ENCODE peak calls at places on chromosomes 2 and 18, in six cellular contexts. P, L, D, O, U and B are unnamed samples.

GRCh38 chr2:225998653-225999052 is 599.1 kb downstream of the NYAP2 start:
- DNase-seq in P (no peak), L (peak), D (no peak), O (no peak), U (no peak), B (no peak)

GRCh38 chr2:220228310-220229006 is 601.0 kb downstream of the SLC4A3 start:
- DNase-seq in P (no peak), L (peak), D (peak), O (no peak), U (peak), B (no peak)

GRCh38 chr2:100104718-100105677 is 37.4 kb downstream of the AFF3 start:
- DNase-seq in P (peak), L (no peak), D (no peak), O (no peak), U (no peak), B (no peak)

GRCh38 chr2:84388133-84388532 is 70.9 kb downstream of the SUCLG1 start:
- DNase-seq in P (no peak), L (peak), D (no peak), O (no peak), U (no peak), B (no peak)

GRCh38 chr2:21787931-21788330 is 664.2 kb downstream of the TDRD15 start:
- DNase-seq in P (no peak), L (no peak), D (no peak), O (no peak), U (no peak), B (no peak)

GRCh38 chr2:10884530-10885478 is 26.9 kb upstream of the KCNF1 start:
- DNase-seq in P (no peak), L (no peak), D (no peak), O (no peak), U (no peak), B (no peak)

GRCh38 chr2:43126817-43127207 is 99.6 kb downstream of the ZFP36L2 start:
- DNase-seq in P (no peak), L (no peak), D (no peak), O (no peak), U (no peak), B (no peak)

GRCh38 chr2:12071343-12071742 is 324.9 kb downstream of the LPIN1 start:
- DNase-seq in P (no peak), L (no peak), D (no peak), O (no peak), U (no peak), B (no peak)

GRCh38 chr2:144890828-144891227 is 370.9 kb upstream of the ZEB2 start:
- DNase-seq in P (no peak), L (peak), D (no peak), O (no peak), U (peak), B (no peak)

GRCh38 chr18:7174359-7175107 is 56.4 kb upstream of the LRRC30 start:
- DNase-seq in P (no peak), L (no peak), D (peak), O (no peak), U (no peak), B (peak)

GRCh38 chr2:16525265-16525887 is 140.3 kb downstream of the CYRIA start:
- DNase-seq in P (no peak), L (no peak), D (no peak), O (no peak), U (peak), B (no peak)

GRCh38 chr2:25587361-25587760 is 86.0 kb downstream of the DTNB start:
- DNase-seq in P (no peak), L (peak), D (peak), O (no peak), U (peak), B (no peak)

GRCh38 chr2:227848586-227848985 is 22.8 kb upstream of the DAW1 start:
- DNase-seq in P (no peak), L (no peak), D (no peak), O (no peak), U (peak), B (peak)

GRCh38 chr18:55839350-55839749 is 251.4 kb upstream of the TCF4 start:
- DNase-seq in P (no peak), L (peak), D (no peak), O (no peak), U (no peak), B (no peak)

GRCh38 chr2:39435974-39436591 is 1.0 kb downstream of the MAP4K3 start:
- DNase-seq in P (no peak), L (peak), D (peak), O (no peak), U (no peak), B (no peak)

GRCh38 chr2:204008352-204008751 is 71.8 kb downstream of the ICOS start:
- DNase-seq in P (no peak), L (no peak), D (no peak), O (no peak), U (no peak), B (no peak)

GRCh38 chr2:215950009-215950408 is 63.3 kb downstream of the MREG start:
- DNase-seq in P (no peak), L (peak), D (no peak), O (no peak), U (peak), B (no peak)

GRCh38 chr2:33412920-33413319 is 63.5 kb upstream of the RASGRP3 start:
- DNase-seq in P (no peak), L (peak), D (no peak), O (no peak), U (no peak), B (no peak)

GRCh38 chr18:62631173-62631572 is 84.2 kb upstream of the PHLPP1 start:
- DNase-seq in P (no peak), L (no peak), D (no peak), O (no peak), U (no peak), B (no peak)

GRCh38 chr2:767440-767839 is 90.2 kb upstream of the TMEM18 start:
- DNase-seq in P (no peak), L (no peak), D (no peak), O (no peak), U (no peak), B (no peak)

GRCh38 chr18:48889115-48889941 is 61.4 kb downstream of the SMAD7 start:
- DNase-seq in P (peak), L (no peak), D (peak), O (no peak), U (no peak), B (no peak)

GRCh38 chr18:45839415-45840395 is 14.2 kb downstream of the SIGLEC15 start:
- DNase-seq in P (no peak), L (peak), D (peak), O (no peak), U (peak), B (peak)

GRCh38 chr2:207674266-207674774 is 37.1 kb upstream of the CCNYL1 start:
- DNase-seq in P (no peak), L (no peak), D (no peak), O (no peak), U (no peak), B (no peak)

GRCh38 chr2:24164416-24164973 is 10.4 kb upstream of the FAM228A start:
- DNase-seq in P (no peak), L (no peak), D (peak), O (no peak), U (peak), B (no peak)

GRCh38 chr2:60294901-60295590 is 258.4 kb downstream of the BCL11A start:
- DNase-seq in P (no peak), L (no peak), D (no peak), O (no peak), U (no peak), B (no peak)

GRCh38 chr2:160472839-160473251 is 20.8 kb downstream of the RBMS1 start:
- DNase-seq in P (no peak), L (peak), D (no peak), O (no peak), U (no peak), B (no peak)

GRCh38 chr18:49161627-49162026 is 210.9 kb upstream of the SMAD7 start:
- DNase-seq in P (no peak), L (peak), D (no peak), O (no peak), U (no peak), B (no peak)

GRCh38 chr2:113734187-113734586 is 22.3 kb downstream of the SLC35F5 start:
- DNase-seq in P (no peak), L (no peak), D (no peak), O (no peak), U (no peak), B (no peak)

DNA sequence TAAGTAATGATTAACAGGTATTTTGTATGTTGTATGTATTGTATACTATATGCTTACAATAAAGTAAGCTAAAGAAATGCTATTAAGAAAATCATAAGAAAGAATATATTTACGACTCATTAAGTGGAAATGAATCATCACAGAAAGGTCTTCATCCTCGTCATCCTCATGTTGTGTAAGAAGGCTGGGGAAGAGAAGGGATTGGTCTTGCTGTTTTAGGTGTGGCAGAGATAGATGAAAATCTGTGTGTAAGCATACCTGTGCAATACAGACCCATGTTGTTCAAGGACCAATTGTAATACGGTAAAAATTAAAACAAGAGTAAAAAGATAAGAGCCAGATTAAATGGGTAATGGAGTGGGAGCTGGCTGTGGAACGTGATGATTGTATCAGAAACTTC is 16.6 kb downstream of the SLC35F5 start:
- DNase-seq in P (no peak), L (no peak), D (no peak), O (no peak), U (no peak), B (no peak)
- TF ChIP-seq CTCF in P (no peak), L (no peak), D (no peak), O (no peak), U (no peak), B (no peak)

DNA sequence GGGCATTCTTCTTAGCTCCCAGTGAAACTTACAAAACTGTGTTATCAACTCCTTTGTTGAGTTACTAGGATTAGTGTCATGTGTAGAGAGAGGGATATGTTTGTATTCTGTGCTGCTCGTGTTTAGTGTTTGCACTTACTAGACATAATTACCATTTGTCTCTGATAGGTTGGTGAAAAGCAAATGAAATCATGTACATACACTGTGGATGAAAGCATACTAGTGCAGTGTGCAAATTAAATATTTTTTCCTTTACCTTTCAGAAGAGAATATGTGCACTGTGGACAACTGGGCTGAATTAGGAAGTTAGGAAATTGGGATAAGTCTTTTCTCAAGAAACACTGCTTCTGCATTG is 1.2 kb downstream of the KIAA1328 start:
- DNase-seq in P (no peak), L (no peak), D (no peak), O (no peak), U (no peak), B (no peak)
- H3K4me3 ChIP-seq in P (peak), L (peak), D (no peak), O (peak), U (peak), B (peak)

GRCh38 chr2:233119806-233120205 is 59.7 kb downstream of the INPP5D start:
- DNase-seq in P (no peak), L (no peak), D (no peak), O (no peak), U (no peak), B (no peak)
- TF ChIP-seq CTCF in P (no peak), L (no peak), D (no peak), O (no peak), U (no peak), B (no peak)

GRCh38 chr2:164009801-164010337 is 274.1 kb upstream of the FIGN start:
- DNase-seq in P (no peak), L (no peak), D (no peak), O (no peak), U (no peak), B (no peak)

GRCh38 chr2:164015328-164016123 is 279.7 kb upstream of the FIGN start:
- DNase-seq in P (no peak), L (peak), D (peak), O (no peak), U (no peak), B (no peak)

GRCh38 chr2:164008752-164009151 is 272.9 kb upstream of the FIGN start:
- DNase-seq in P (no peak), L (no peak), D (no peak), O (no peak), U (no peak), B (no peak)

GRCh38 chr2:164014791-164015190 is 279.0 kb upstream of the FIGN start:
- DNase-seq in P (no peak), L (no peak), D (no peak), O (no peak), U (no peak), B (no peak)

DNA sequence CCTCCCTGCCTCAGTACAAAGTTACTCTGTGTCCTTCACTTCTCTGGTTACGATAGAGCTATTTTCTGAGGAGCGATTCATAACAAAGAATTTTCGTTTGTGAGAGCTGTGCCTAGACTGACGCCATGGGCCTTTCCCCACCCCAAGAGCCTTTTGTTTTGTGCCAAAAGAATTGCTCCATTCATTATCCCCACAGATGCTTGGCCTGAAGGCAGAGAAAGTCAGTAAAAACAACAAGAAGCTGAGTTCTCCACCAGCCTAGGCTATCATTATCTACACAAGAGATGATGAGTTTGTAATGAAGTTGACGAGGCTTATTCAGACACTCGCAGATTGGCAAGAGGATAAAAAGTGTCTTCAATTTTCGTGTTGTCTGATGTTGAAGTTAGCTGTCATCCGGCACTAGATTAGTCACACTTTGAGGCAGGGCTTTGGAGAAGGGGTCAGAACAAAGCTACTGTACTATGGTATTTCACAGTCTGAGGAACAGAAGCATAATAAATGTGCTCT is 278.3 kb upstream of the FIGN start:
- DNase-seq in P (no peak), L (peak), D (no peak), O (no peak), U (no peak), B (no peak)
- H3K4me3 ChIP-seq in P (no peak), L (peak), D (no peak), O (no peak), U (no peak), B (no peak)

GRCh38 chr2:36695746-36696415 is 626 bp upstream of the VIT start:
- DNase-seq in P (no peak), L (peak), D (no peak), O (no peak), U (no peak), B (peak)
- TF ChIP-seq CTCF in P (no peak), L (peak), D (no peak), O (peak), U (no peak), B (peak)

GRCh38 chr2:64666810-64667438 is 13.2 kb upstream of the SERTAD2 start:
- DNase-seq in P (no peak), L (no peak), D (no peak), O (no peak), U (no peak), B (no peak)

GRCh38 chr2:64670047-64670446 is 16.3 kb upstream of the SERTAD2 start:
- DNase-seq in P (no peak), L (no peak), D (no peak), O (no peak), U (no peak), B (no peak)

GRCh38 chr2:64669288-64669687 is 15.6 kb upstream of the SERTAD2 start:
- DNase-seq in P (no peak), L (no peak), D (no peak), O (no peak), U (no peak), B (no peak)

GRCh38 chr2:64668542-64668941 is 14.8 kb upstream of the SERTAD2 start:
- DNase-seq in P (no peak), L (no peak), D (no peak), O (no peak), U (no peak), B (no peak)

DNA sequence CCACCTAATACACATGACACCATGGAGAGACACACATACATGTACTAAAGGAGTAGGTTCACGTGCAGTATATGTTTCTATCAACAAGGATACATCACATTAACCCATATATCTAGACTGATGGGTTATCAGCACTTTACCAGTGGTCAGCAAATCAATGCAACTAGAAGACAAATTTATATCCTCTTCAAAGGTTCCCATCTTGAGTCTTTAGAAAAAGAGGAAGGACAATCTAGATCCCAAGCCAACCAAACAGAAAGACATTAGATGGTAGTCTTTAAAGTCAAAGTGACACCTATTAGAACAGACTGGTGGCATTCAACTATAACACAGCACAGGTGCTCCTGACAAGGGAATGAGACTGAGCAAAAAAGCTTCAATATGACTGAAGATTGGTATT is 13.8 kb upstream of the SERTAD2 start:
- DNase-seq in P (no peak), L (no peak), D (no peak), O (no peak), U (no peak), B (no peak)
- H3K4me3 ChIP-seq in P (no peak), L (no peak), D (no peak), O (no peak), U (no peak), B (no peak)

DNA sequence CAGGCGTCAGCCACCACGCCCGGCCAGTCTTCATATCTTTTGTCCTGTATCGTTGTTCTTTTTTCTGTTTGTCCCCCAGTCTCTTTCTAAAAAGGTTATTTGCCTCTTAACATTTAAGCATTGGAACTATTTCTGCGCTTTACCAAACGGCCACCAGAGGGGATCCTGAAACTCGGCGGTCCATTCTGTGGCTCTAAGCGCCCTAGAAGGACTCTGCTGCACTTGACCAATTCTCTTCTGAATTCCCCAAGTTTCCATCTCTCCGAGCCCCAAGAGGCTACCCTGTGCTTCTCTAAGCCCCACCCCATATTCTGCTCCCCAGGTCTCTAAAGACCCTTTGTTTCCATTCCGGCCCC is 33.1 kb upstream of the REG3G start:
- DNase-seq in P (no peak), L (no peak), D (peak), O (no peak), U (no peak), B (no peak)
- TF ChIP-seq CTCF in P (no peak), L (peak), D (peak), O (no peak), U (peak), B (peak)

GRCh38 chr2:9770308-9771100 is 72.8 kb upstream of the TAF1B start:
- DNase-seq in P (peak), L (peak), D (peak), O (no peak), U (peak), B (peak)
- H3K4me3 ChIP-seq in P (peak), L (no peak), D (no peak), O (no peak), U (no peak), B (no peak)

GRCh38 chr2:135052997-135053474 is 944 bp downstream of the RAB3GAP1 start:
- DNase-seq in P (no peak), L (peak), D (no peak), O (no peak), U (no peak), B (no peak)
- TF ChIP-seq CTCF in P (no peak), L (no peak), D (no peak), O (no peak), U (no peak), B (no peak)

DNA sequence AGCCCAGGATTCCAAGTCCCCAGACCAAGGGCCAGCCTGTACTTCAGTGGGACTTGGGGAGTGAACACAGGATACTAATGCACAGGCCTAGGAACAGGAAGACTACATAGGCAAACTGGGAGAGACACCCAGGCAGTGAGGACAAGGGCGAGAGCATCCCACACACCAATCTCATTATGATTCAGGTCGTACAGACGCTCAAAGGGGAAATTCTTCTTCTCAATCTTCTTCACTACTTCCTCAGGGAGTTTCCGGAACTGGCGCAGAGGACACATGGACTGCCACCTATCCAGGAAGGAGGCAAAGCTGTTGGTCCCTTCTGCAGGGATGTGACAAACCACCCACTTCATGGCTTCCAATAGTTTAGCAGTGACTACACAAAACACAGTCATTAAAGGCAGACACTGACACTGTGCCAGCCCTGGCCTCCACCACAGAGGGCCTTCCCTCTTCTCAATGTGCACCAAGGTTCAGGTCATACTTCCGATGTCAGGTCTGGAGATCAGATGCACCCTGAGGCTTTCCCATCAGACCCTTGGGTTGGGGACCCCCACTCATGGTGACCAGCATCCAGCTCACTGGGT is 18.0 kb downstream of the SNRNP200 start:
- DNase-seq in P (no peak), L (no peak), D (no peak), O (no peak), U (no peak), B (no peak)
- H3K4me3 ChIP-seq in P (no peak), L (no peak), D (no peak), O (no peak), U (no peak), B (no peak)